ENCODE peak calls at places on chromosomes 11 and 22, in six cellular contexts. A is CD8-positive, alpha-beta T cell; C is BE2C; I is fibroblast of villous mesenchyme; M is skeletal muscle cell; W is dorsolateral prefrontal cortex. G is an unnamed sample.
A peak's percentile ranks its signal among the peaks of the same experiment; 100 is the strongest.

GRCh38 chr22:36461665-36462474 is 19.6 kb downstream of the TXN2 start:
- DNase-seq in A (no peak), C (peak; percentile 56), I (peak; percentile 61), M (peak; percentile 39), W (no peak), G (no peak)

GRCh38 chr11:56841210-56841810 is 92.8 kb upstream of the OR9G4 start:
- DNase-seq in A (no peak), C (peak; percentile 34), I (peak; percentile 56), M (peak; percentile 10), W (no peak), G (no peak)

GRCh38 chr11:30984442-30984816 is 385.1 kb downstream of the DCDC1 start:
- DNase-seq in A (no peak), C (no peak), I (no peak), M (peak; percentile 43), W (no peak), G (no peak)

GRCh38 chr22:43433451-43433850 is 21.6 kb downstream of the MPPED1 start:
- DNase-seq in A (no peak), C (no peak), I (no peak), M (no peak), W (peak; percentile 26), G (no peak)

GRCh38 chr11:64007629-64008282 is 21.5 kb downstream of the OTUB1 start:
- DNase-seq in A (no peak), C (peak; percentile 60), I (peak; percentile 65), M (no peak), W (peak; percentile 52), G (peak; percentile 84)

GRCh38 chr11:21883354-21883753 is 309.5 kb upstream of the ANO5 start:
- DNase-seq in A (no peak), C (no peak), I (no peak), M (no peak), W (no peak), G (no peak)

GRCh38 chr11:31823372-31824371 is 12.6 kb upstream of the PAX6 start:
- DNase-seq in A (no peak), C (no peak), I (no peak), M (no peak), W (no peak), G (no peak)

GRCh38 chr11:118074785-118075184 is 2.1 kb upstream of the TMPRSS4 start:
- DNase-seq in A (no peak), C (no peak), I (no peak), M (no peak), W (no peak), G (no peak)

GRCh38 chr11:66651011-66651410 is 12.5 kb downstream of the RBM4 start:
- DNase-seq in A (no peak), C (no peak), I (no peak), M (no peak), W (no peak), G (no peak)

GRCh38 chr11:57256119-57256518 is 19.1 kb upstream of the APLNR start:
- DNase-seq in A (no peak), C (no peak), I (no peak), M (no peak), W (no peak), G (no peak)

GRCh38 chr11:115905331-115905730 is 401.1 kb upstream of the CADM1 start:
- DNase-seq in A (no peak), C (no peak), I (no peak), M (no peak), W (no peak), G (no peak)

GRCh38 chr11:36371161-36371560 is 75.1 kb downstream of the PRR5L start:
- DNase-seq in A (no peak), C (no peak), I (no peak), M (no peak), W (no peak), G (no peak)

GRCh38 chr11:110447897-110448522 is 18.3 kb downstream of the FDX1 start:
- DNase-seq in A (no peak), C (no peak), I (no peak), M (no peak), W (no peak), G (no peak)

GRCh38 chr11:131609317-131609716 is 238.9 kb downstream of the NTM start:
- DNase-seq in A (no peak), C (no peak), I (no peak), M (peak; percentile 68), W (no peak), G (no peak)

GRCh38 chr22:31929126-31929928 is 15.0 kb upstream of the YWHAH start:
- DNase-seq in A (no peak), C (peak; percentile 82), I (peak; percentile 62), M (peak; percentile 13), W (peak; percentile 64), G (peak; percentile 41)

GRCh38 chr11:77345621-77346020 is 44.1 kb upstream of the GDPD4 start:
- DNase-seq in A (no peak), C (no peak), I (peak; percentile 28), M (peak; percentile 63), W (no peak), G (no peak)

GRCh38 chr22:35306350-35306967 is 6.8 kb downstream of the TOM1 start:
- DNase-seq in A (no peak), C (no peak), I (peak; percentile 42), M (no peak), W (no peak), G (no peak)

GRCh38 chr11:67436459-67437081 is 912 bp downstream of the PTPRCAP start:
- DNase-seq in A (peak; percentile 64), C (peak; percentile 57), I (no peak), M (no peak), W (no peak), G (no peak)

GRCh38 chr11:9014826-9015225 is 11.0 kb upstream of the NRIP3 start:
- DNase-seq in A (no peak), C (no peak), I (no peak), M (no peak), W (no peak), G (no peak)

GRCh38 chr11:96213500-96213899 is 129.5 kb downstream of the MAML2 start:
- DNase-seq in A (no peak), C (no peak), I (peak; percentile 95), M (peak; percentile 90), W (no peak), G (peak; percentile 50)

GRCh38 chr11:30387891-30388861 is 65.3 kb downstream of the ARL14EP start:
- DNase-seq in A (no peak), C (no peak), I (no peak), M (peak; percentile 5), W (no peak), G (no peak)

GRCh38 chr22:36373258-36373579 is 14.5 kb downstream of the MYH9 start:
- DNase-seq in A (peak; percentile 9), C (no peak), I (no peak), M (no peak), W (no peak), G (no peak)

GRCh38 chr22:23401111-23401909 is 178.8 kb downstream of the IGLL1 start:
- DNase-seq in A (no peak), C (no peak), I (peak; percentile 22), M (no peak), W (no peak), G (no peak)

GRCh38 chr11:86735462-86736302 is 63.3 kb upstream of the ME3 start:
- DNase-seq in A (no peak), C (no peak), I (peak; percentile 34), M (no peak), W (no peak), G (no peak)

GRCh38 chr11:45847908-45848316 is 637 bp downstream of the CRY2 start:
- DNase-seq in A (peak; percentile 34), C (peak; percentile 17), I (peak; percentile 80), M (no peak), W (peak; percentile 52), G (peak; percentile 36)

GRCh38 chr11:119764108-119764874 is 35.3 kb upstream of the NECTIN1 start:
- DNase-seq in A (no peak), C (no peak), I (peak; percentile 21), M (peak; percentile 10), W (peak; percentile 84), G (peak; percentile 48)

GRCh38 chr11:20259506-20259905 is 99.2 kb upstream of the DBX1 start:
- DNase-seq in A (no peak), C (no peak), I (no peak), M (no peak), W (no peak), G (no peak)

GRCh38 chr11:9003573-9004309 is at the start of gene NRIP3:
- DNase-seq in A (peak; percentile 87), C (peak; percentile 56), I (peak; percentile 56), M (no peak), W (peak; percentile 75), G (peak; percentile 59)

GRCh38 chr11:124983674-124984511 is 29.9 kb downstream of the CCDC15 start:
- DNase-seq in A (no peak), C (no peak), I (no peak), M (no peak), W (no peak), G (no peak)

GRCh38 chr22:47694536-47694935 is 932.1 kb downstream of the TBC1D22A start:
- DNase-seq in A (no peak), C (no peak), I (no peak), M (no peak), W (no peak), G (no peak)

GRCh38 chr22:22940961-22941605 is 53.5 kb downstream of the IGLL5 start:
- DNase-seq in A (no peak), C (no peak), I (no peak), M (no peak), W (peak; percentile 4), G (no peak)

GRCh38 chr11:66288138-66288865 is 641 bp downstream of the YIF1A start:
- DNase-seq in A (no peak), C (no peak), I (peak; percentile 23), M (no peak), W (no peak), G (no peak)

GRCh38 chr11:59802639-59803176 is 7.9 kb downstream of the MRPL16 start:
- DNase-seq in A (peak; percentile 42), C (peak; percentile 8), I (peak; percentile 70), M (no peak), W (no peak), G (peak; percentile 62)
- H3K4me3 ChIP-seq in A (no peak overlapping the region), C (no peak overlapping the region), I (no peak overlapping the region), M (no peak overlapping the region), W (peak overlapping the region; percentile 6), G (peak overlapping the region; percentile 11)

DNA sequence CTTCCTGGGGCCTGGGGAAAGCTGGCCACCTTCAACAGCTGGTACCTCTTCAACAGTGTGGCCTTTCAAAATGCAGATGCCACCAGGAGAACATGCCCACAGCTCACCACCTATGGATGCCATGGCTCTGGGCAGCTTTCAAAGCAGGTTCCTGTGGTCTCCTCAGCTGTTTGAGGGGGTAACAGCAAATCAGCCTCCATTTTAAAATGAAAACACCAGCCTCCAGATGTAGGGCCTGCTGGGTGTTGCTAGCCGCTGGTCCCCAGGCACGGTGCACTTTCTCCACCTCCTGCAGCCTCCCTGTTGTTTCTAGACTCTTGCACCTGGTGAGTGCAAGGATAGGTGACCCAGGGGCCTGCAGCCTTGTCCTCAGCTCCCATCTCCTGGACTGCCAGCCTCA is 10.0 kb downstream of the CDPF1 start:
- DNase-seq in A (no peak), C (no peak), I (no peak), M (no peak), W (no peak), G (no peak)
- H3K4me3 ChIP-seq in A (no peak overlapping the region), C (no peak overlapping the region), I (no peak overlapping the region), M (no peak overlapping the region), W (no peak overlapping the region), G (no peak overlapping the region)

GRCh38 chr11:71338806-71339177 is 86.4 kb upstream of the SHANK2 start:
- DNase-seq in A (no peak), C (no peak), I (no peak), M (no peak), W (no peak), G (no peak)
- H3K4me3 ChIP-seq in A (no peak overlapping the region), C (no peak overlapping the region), I (no peak overlapping the region), M (no peak overlapping the region), W (no peak overlapping the region), G (no peak overlapping the region)

GRCh38 chr11:1310772-1311468 is 1.5 kb upstream of the TOLLIP start:
- DNase-seq in A (peak; percentile 76), C (no peak), I (no peak), M (no peak), W (no peak), G (no peak)
- H3K4me3 ChIP-seq in A (peak overlapping the region; percentile 83), C (no peak overlapping the region), I (no peak overlapping the region), M (no peak overlapping the region), W (no peak overlapping the region), G (peak overlapping the region; percentile 86)

G was measured in heart right ventricle.